ENCODE peak calls at places on chromosome 16, in nine cellular contexts. One of them, this sample, is unnamed.

GRCh38 chr16:1178295-1178910 is 25.5 kb downstream of the CACNA1H start:
- DNase-seq in fibroblast of pulmonary artery: no peak
- DNase-seq in CD8-positive, alpha-beta T cell: no peak
- DNase-seq in choroid plexus epithelial cell: no peak
- DNase-seq in OCI-LY7: no peak
- DNase-seq in astrocyte of the spinal cord: no peak
- DNase-seq in psoas muscle: no peak
- DNase-seq in IMR-90: no peak
- DNase-seq in heart right ventricle: no peak
- DNase-seq in this sample: no peak

GRCh38 chr16:66220766-66221165 is 145.7 kb upstream of the CDH5 start:
- DNase-seq in fibroblast of pulmonary artery: no peak
- DNase-seq in CD8-positive, alpha-beta T cell: no peak
- DNase-seq in choroid plexus epithelial cell: no peak
- DNase-seq in OCI-LY7: peak; percentile 66
- DNase-seq in astrocyte of the spinal cord: no peak
- DNase-seq in psoas muscle: no peak
- DNase-seq in IMR-90: no peak
- DNase-seq in heart right ventricle: no peak
- DNase-seq in this sample: no peak

GRCh38 chr16:17476414-17477259 is 5.9 kb upstream of the XYLT1 start:
- DNase-seq in fibroblast of pulmonary artery: peak; percentile 61
- DNase-seq in CD8-positive, alpha-beta T cell: peak; percentile 18
- DNase-seq in choroid plexus epithelial cell: peak; percentile 70
- DNase-seq in OCI-LY7: peak; percentile 77
- DNase-seq in astrocyte of the spinal cord: peak; percentile 71
- DNase-seq in psoas muscle: peak; percentile 18
- DNase-seq in IMR-90: peak; percentile 74
- DNase-seq in heart right ventricle: no peak
- DNase-seq in this sample: peak; percentile 64

GRCh38 chr16:3856367-3857141 is 24.0 kb downstream of the CREBBP start:
- DNase-seq in fibroblast of pulmonary artery: no peak
- DNase-seq in CD8-positive, alpha-beta T cell: no peak
- DNase-seq in choroid plexus epithelial cell: no peak
- DNase-seq in OCI-LY7: no peak
- DNase-seq in astrocyte of the spinal cord: no peak
- DNase-seq in psoas muscle: no peak
- DNase-seq in IMR-90: no peak
- DNase-seq in heart right ventricle: no peak
- DNase-seq in this sample: no peak

GRCh38 chr16:23858496-23859062 is 22.8 kb downstream of the PRKCB start:
- DNase-seq in fibroblast of pulmonary artery: no peak
- DNase-seq in CD8-positive, alpha-beta T cell: no peak
- DNase-seq in choroid plexus epithelial cell: no peak
- DNase-seq in OCI-LY7: no peak
- DNase-seq in astrocyte of the spinal cord: no peak
- DNase-seq in psoas muscle: no peak
- DNase-seq in IMR-90: no peak
- DNase-seq in heart right ventricle: no peak
- DNase-seq in this sample: no peak

GRCh38 chr16:72162105-72162680 is 9.8 kb downstream of the PMFBP1 start:
- DNase-seq in fibroblast of pulmonary artery: no peak
- DNase-seq in CD8-positive, alpha-beta T cell: no peak
- DNase-seq in choroid plexus epithelial cell: peak; percentile 29
- DNase-seq in OCI-LY7: no peak
- DNase-seq in astrocyte of the spinal cord: no peak
- DNase-seq in psoas muscle: no peak
- DNase-seq in IMR-90: no peak
- DNase-seq in heart right ventricle: no peak
- DNase-seq in this sample: no peak

GRCh38 chr16:22216191-22216831 is 10.2 kb downstream of the EEF2K start:
- DNase-seq in fibroblast of pulmonary artery: peak; percentile 62
- DNase-seq in CD8-positive, alpha-beta T cell: no peak
- DNase-seq in choroid plexus epithelial cell: no peak
- DNase-seq in OCI-LY7: peak; percentile 65
- DNase-seq in astrocyte of the spinal cord: peak; percentile 17
- DNase-seq in psoas muscle: no peak
- DNase-seq in IMR-90: peak; percentile 68
- DNase-seq in heart right ventricle: no peak
- DNase-seq in this sample: no peak

GRCh38 chr16:71351558-71351901 is 7.0 kb upstream of the CALB2 start:
- DNase-seq in fibroblast of pulmonary artery: no peak
- DNase-seq in CD8-positive, alpha-beta T cell: no peak
- DNase-seq in choroid plexus epithelial cell: no peak
- DNase-seq in OCI-LY7: no peak
- DNase-seq in astrocyte of the spinal cord: no peak
- DNase-seq in psoas muscle: no peak
- DNase-seq in IMR-90: no peak
- DNase-seq in heart right ventricle: no peak
- DNase-seq in this sample: no peak

GRCh38 chr16:17301593-17302135 is 169.1 kb downstream of the XYLT1 start:
- DNase-seq in fibroblast of pulmonary artery: no peak
- DNase-seq in CD8-positive, alpha-beta T cell: no peak
- DNase-seq in choroid plexus epithelial cell: no peak
- DNase-seq in OCI-LY7: peak; percentile 99
- DNase-seq in astrocyte of the spinal cord: no peak
- DNase-seq in psoas muscle: no peak
- DNase-seq in IMR-90: no peak
- DNase-seq in heart right ventricle: no peak
- DNase-seq in this sample: peak; percentile 95

GRCh38 chr16:88783391-88784073 is 1.5 kb downstream of the PIEZO1 start:
- DNase-seq in fibroblast of pulmonary artery: no peak
- DNase-seq in CD8-positive, alpha-beta T cell: no peak
- DNase-seq in choroid plexus epithelial cell: peak; percentile 35
- DNase-seq in OCI-LY7: peak; percentile 51
- DNase-seq in astrocyte of the spinal cord: no peak
- DNase-seq in psoas muscle: no peak
- DNase-seq in IMR-90: peak; percentile 33
- DNase-seq in heart right ventricle: peak; percentile 18
- DNase-seq in this sample: peak; percentile 50

GRCh38 chr16:88782454-88783390 is 2.3 kb downstream of the PIEZO1 start:
- DNase-seq in fibroblast of pulmonary artery: no peak
- DNase-seq in CD8-positive, alpha-beta T cell: no peak
- DNase-seq in choroid plexus epithelial cell: peak; percentile 39
- DNase-seq in OCI-LY7: peak; percentile 44
- DNase-seq in astrocyte of the spinal cord: peak; percentile 64
- DNase-seq in psoas muscle: no peak
- DNase-seq in IMR-90: peak; percentile 84
- DNase-seq in heart right ventricle: peak; percentile 15
- DNase-seq in this sample: peak; percentile 53

GRCh38 chr16:88785106-88785924 is at the start of gene PIEZO1:
- DNase-seq in fibroblast of pulmonary artery: peak; percentile 63
- DNase-seq in CD8-positive, alpha-beta T cell: peak; percentile 80
- DNase-seq in choroid plexus epithelial cell: peak; percentile 66
- DNase-seq in OCI-LY7: peak; percentile 82
- DNase-seq in astrocyte of the spinal cord: no peak
- DNase-seq in psoas muscle: peak; percentile 81
- DNase-seq in IMR-90: peak; percentile 52
- DNase-seq in heart right ventricle: peak; percentile 81
- DNase-seq in this sample: peak; percentile 80

GRCh38 chr16:88784856-88785105 is 239 bp downstream of the PIEZO1 start:
- DNase-seq in fibroblast of pulmonary artery: no peak
- DNase-seq in CD8-positive, alpha-beta T cell: no peak
- DNase-seq in choroid plexus epithelial cell: no peak
- DNase-seq in OCI-LY7: no peak
- DNase-seq in astrocyte of the spinal cord: no peak
- DNase-seq in psoas muscle: no peak
- DNase-seq in IMR-90: no peak
- DNase-seq in heart right ventricle: no peak
- DNase-seq in this sample: no peak

DNA sequence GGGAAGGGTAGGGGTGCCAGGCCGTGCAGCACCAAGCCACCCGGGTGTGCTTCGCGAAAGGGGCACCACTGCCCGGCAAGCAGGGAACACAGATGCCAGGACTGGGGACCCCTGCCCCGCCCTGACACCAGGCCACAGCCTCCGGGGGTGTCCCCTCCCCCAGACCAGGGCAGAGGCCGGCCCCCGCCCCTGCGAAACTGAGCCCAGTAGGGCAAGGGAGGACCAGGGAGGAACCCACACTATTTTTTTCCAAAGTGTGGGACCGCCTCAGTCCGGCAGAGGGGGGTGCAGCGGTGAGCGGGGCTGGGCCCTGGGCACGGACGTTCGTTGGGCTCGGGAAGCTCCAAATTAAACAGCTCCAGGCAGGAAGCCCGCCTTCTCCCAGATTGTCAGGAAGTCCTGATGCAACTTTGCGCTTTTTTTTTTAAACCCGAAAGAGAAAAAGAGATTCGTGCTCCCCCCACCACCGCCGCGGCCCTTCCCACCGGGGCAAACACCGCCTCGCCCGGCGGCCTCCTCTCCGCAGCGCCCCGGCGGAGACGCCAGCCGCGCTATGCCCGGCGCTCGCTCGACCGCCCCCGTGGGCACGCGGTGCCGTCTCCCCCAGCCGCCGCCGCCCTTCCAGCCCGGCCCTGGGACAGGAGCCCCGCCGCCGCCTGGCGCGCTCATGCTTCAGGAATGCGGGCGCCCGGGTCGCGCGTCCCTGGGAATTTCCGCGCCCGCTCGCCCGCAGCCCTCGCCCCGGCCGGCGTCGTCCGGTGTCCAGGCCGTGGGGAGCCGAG is 755 bp downstream of the PIEZO1 start:
- DNase-seq in fibroblast of pulmonary artery: peak; percentile 83
- DNase-seq in CD8-positive, alpha-beta T cell: no peak
- DNase-seq in choroid plexus epithelial cell: peak; percentile 74
- DNase-seq in OCI-LY7: peak; percentile 62
- DNase-seq in astrocyte of the spinal cord: peak; percentile 72
- DNase-seq in psoas muscle: peak; percentile 77
- DNase-seq in IMR-90: peak; percentile 72
- DNase-seq in heart right ventricle: peak; percentile 72
- DNase-seq in this sample: peak; percentile 56
- TF ChIP-seq CTCF in fibroblast of pulmonary artery: peak; percentile 52
- TF ChIP-seq CTCF in CD8-positive, alpha-beta T cell: peak; percentile 16
- TF ChIP-seq CTCF in choroid plexus epithelial cell: peak; percentile 68
- TF ChIP-seq CTCF in OCI-LY7: peak; percentile 63
- TF ChIP-seq CTCF in astrocyte of the spinal cord: peak; percentile 64
- TF ChIP-seq CTCF in psoas muscle: peak; percentile 44
- TF ChIP-seq CTCF in IMR-90: peak; percentile 57
- TF ChIP-seq CTCF in heart right ventricle: peak; percentile 63
- TF ChIP-seq CTCF in this sample: peak; percentile 49

DNA sequence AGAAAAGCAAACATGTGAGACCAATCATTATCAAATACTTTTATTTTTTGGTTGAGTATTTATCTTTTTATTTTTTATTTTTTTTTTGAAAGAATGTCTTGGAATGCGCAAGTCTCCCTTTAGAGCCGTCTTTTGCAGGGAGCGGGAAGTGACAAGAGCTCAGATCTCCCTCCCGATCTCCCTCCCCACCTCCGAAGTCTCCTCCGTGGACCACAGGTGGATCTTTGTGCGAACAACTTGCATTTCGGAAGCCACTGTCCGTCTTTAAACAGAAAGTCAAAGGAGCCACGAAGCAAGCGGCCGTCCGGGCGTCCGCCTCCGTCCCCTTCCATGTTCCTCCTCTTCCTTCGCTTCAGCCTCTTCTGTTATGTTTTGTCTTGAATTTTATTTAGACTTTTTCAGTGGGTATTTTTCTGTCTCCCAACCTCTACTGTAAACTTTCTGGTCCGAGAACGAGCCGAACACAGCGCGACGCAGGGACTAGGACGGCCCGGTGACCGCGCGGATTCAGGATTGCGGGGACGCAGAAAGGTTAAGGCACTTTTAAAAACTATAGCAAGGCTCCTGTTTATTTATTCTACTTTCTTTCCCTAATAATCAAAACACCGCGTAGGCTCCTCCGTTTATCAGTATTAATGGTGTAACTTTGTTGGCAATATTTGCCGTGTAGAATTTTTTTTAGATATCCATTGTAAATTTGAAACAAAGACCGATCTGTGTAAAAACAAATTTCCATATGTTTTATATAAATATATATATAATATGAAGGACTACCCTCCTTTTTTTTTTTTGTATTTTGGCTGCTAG is 3.3 kb downstream of the FOXF1 start:
- DNase-seq in fibroblast of pulmonary artery: no peak
- DNase-seq in CD8-positive, alpha-beta T cell: no peak
- DNase-seq in choroid plexus epithelial cell: peak; percentile 31
- DNase-seq in OCI-LY7: no peak
- DNase-seq in astrocyte of the spinal cord: no peak
- DNase-seq in psoas muscle: no peak
- DNase-seq in IMR-90: no peak
- DNase-seq in heart right ventricle: no peak
- DNase-seq in this sample: no peak
- H3K4me3 ChIP-seq in fibroblast of pulmonary artery: peak overlapping the region; percentile 55
- H3K4me3 ChIP-seq in CD8-positive, alpha-beta T cell: no peak overlapping the region
- H3K4me3 ChIP-seq in choroid plexus epithelial cell: peak overlapping the region; percentile 74
- H3K4me3 ChIP-seq in OCI-LY7: no peak overlapping the region
- H3K4me3 ChIP-seq in astrocyte of the spinal cord: peak overlapping the region; percentile 60
- H3K4me3 ChIP-seq in psoas muscle: no peak overlapping the region
- H3K4me3 ChIP-seq in IMR-90: peak overlapping the region; percentile 99
- H3K4me3 ChIP-seq in heart right ventricle: no peak overlapping the region
- H3K4me3 ChIP-seq in this sample: no peak overlapping the region

GRCh38 chr16:15690296-15690695 is 40.3 kb downstream of the NDE1 start:
- DNase-seq in fibroblast of pulmonary artery: no peak
- DNase-seq in CD8-positive, alpha-beta T cell: no peak
- DNase-seq in choroid plexus epithelial cell: peak; percentile 5
- DNase-seq in OCI-LY7: no peak
- DNase-seq in astrocyte of the spinal cord: peak; percentile 56
- DNase-seq in psoas muscle: no peak
- DNase-seq in IMR-90: peak; percentile 61
- DNase-seq in heart right ventricle: no peak
- DNase-seq in this sample: no peak

GRCh38 chr16:15689290-15689689 is 39.2 kb downstream of the NDE1 start:
- DNase-seq in fibroblast of pulmonary artery: no peak
- DNase-seq in CD8-positive, alpha-beta T cell: no peak
- DNase-seq in choroid plexus epithelial cell: no peak
- DNase-seq in OCI-LY7: no peak
- DNase-seq in astrocyte of the spinal cord: peak; percentile 8
- DNase-seq in psoas muscle: no peak
- DNase-seq in IMR-90: peak; percentile 49
- DNase-seq in heart right ventricle: no peak
- DNase-seq in this sample: no peak

GRCh38 chr16:15686287-15686686 is 36.2 kb downstream of the NDE1 start:
- DNase-seq in fibroblast of pulmonary artery: no peak
- DNase-seq in CD8-positive, alpha-beta T cell: no peak
- DNase-seq in choroid plexus epithelial cell: no peak
- DNase-seq in OCI-LY7: no peak
- DNase-seq in astrocyte of the spinal cord: no peak
- DNase-seq in psoas muscle: no peak
- DNase-seq in IMR-90: no peak
- DNase-seq in heart right ventricle: no peak
- DNase-seq in this sample: no peak

GRCh38 chr16:15694499-15694898 is 44.5 kb downstream of the NDE1 start:
- DNase-seq in fibroblast of pulmonary artery: no peak
- DNase-seq in CD8-positive, alpha-beta T cell: no peak
- DNase-seq in choroid plexus epithelial cell: no peak
- DNase-seq in OCI-LY7: no peak
- DNase-seq in astrocyte of the spinal cord: no peak
- DNase-seq in psoas muscle: no peak
- DNase-seq in IMR-90: no peak
- DNase-seq in heart right ventricle: no peak
- DNase-seq in this sample: no peak

GRCh38 chr16:15691046-15691445 is 41.0 kb downstream of the NDE1 start:
- DNase-seq in fibroblast of pulmonary artery: no peak
- DNase-seq in CD8-positive, alpha-beta T cell: no peak
- DNase-seq in choroid plexus epithelial cell: no peak
- DNase-seq in OCI-LY7: no peak
- DNase-seq in astrocyte of the spinal cord: no peak
- DNase-seq in psoas muscle: no peak
- DNase-seq in IMR-90: no peak
- DNase-seq in heart right ventricle: no peak
- DNase-seq in this sample: no peak
- TF ChIP-seq CTCF in fibroblast of pulmonary artery: no peak
- TF ChIP-seq CTCF in CD8-positive, alpha-beta T cell: no peak
- TF ChIP-seq CTCF in choroid plexus epithelial cell: no peak
- TF ChIP-seq CTCF in OCI-LY7: no peak
- TF ChIP-seq CTCF in astrocyte of the spinal cord: no peak
- TF ChIP-seq CTCF in psoas muscle: no peak
- TF ChIP-seq CTCF in IMR-90: no peak
- TF ChIP-seq CTCF in heart right ventricle: no peak
- TF ChIP-seq CTCF in this sample: no peak

GRCh38 chr16:82562183-82562677 is 64.5 kb upstream of the CDH13 start:
- DNase-seq in fibroblast of pulmonary artery: no peak
- DNase-seq in CD8-positive, alpha-beta T cell: no peak
- DNase-seq in choroid plexus epithelial cell: no peak
- DNase-seq in OCI-LY7: no peak
- DNase-seq in astrocyte of the spinal cord: no peak
- DNase-seq in psoas muscle: no peak
- DNase-seq in IMR-90: no peak
- DNase-seq in heart right ventricle: no peak
- DNase-seq in this sample: no peak
- H3K4me3 ChIP-seq in fibroblast of pulmonary artery: no peak overlapping the region
- H3K4me3 ChIP-seq in CD8-positive, alpha-beta T cell: no peak overlapping the region
- H3K4me3 ChIP-seq in choroid plexus epithelial cell: no peak overlapping the region
- H3K4me3 ChIP-seq in OCI-LY7: no peak overlapping the region
- H3K4me3 ChIP-seq in astrocyte of the spinal cord: no peak overlapping the region
- H3K4me3 ChIP-seq in psoas muscle: no peak overlapping the region
- H3K4me3 ChIP-seq in IMR-90: no peak overlapping the region
- H3K4me3 ChIP-seq in heart right ventricle: no peak overlapping the region
- H3K4me3 ChIP-seq in this sample: no peak overlapping the region

This sample was measured in GM12865.